ENCODE peak calls at places on chromosomes 7 and 10, in nine cellular contexts. P is adrenal gland, R is H9, C is AG04450, B is lower lobe of right lung, Q is OCI-LY7, X is right atrium auricular region, U is nephron progenitor cell, T is Calu3. K is an unnamed sample.

GRCh38 chr10:1414893-1415292 is 322.4 kb downstream of the ADARB2 start:
- DNase-seq in P (no peak), R (no peak), C (no peak), B (no peak), Q (no peak), X (no peak), U (no peak), T (no peak), K (no peak)

GRCh38 chr10:32985781-32986350 is 27.8 kb upstream of the ITGB1 start:
- DNase-seq in P (no peak), R (no peak), C (no peak), B (no peak), Q (peak; percentile 65), X (no peak), U (no peak), T (no peak), K (no peak)

GRCh38 chr10:68208424-68209042 is 23.4 kb downstream of the ATOH7 start:
- DNase-seq in P (peak; percentile 77), R (peak; percentile 93), C (no peak), B (no peak), Q (peak; percentile 70), X (no peak), U (peak; percentile 55), T (peak; percentile 83), K (peak; percentile 77)

GRCh38 chr10:1180071-1180730 is 124.0 kb downstream of the WDR37 start:
- DNase-seq in P (no peak), R (no peak), C (no peak), B (peak; percentile 26), Q (no peak), X (no peak), U (no peak), T (no peak), K (no peak)

GRCh38 chr7:10707519-10707918 is 266.2 kb upstream of the PHF14 start:
- DNase-seq in P (no peak), R (no peak), C (no peak), B (no peak), Q (peak; percentile 19), X (no peak), U (no peak), T (no peak), K (no peak)

GRCh38 chr10:78588194-78588811 is 480.5 kb upstream of the ZMIZ1 start:
- DNase-seq in P (no peak), R (peak; percentile 11), C (peak; percentile 80), B (no peak), Q (no peak), X (peak; percentile 79), U (no peak), T (no peak), K (no peak)

GRCh38 chr10:110416776-110417732 is 80.7 kb upstream of the DUSP5 start:
- DNase-seq in P (no peak), R (no peak), C (no peak), B (no peak), Q (no peak), X (no peak), U (no peak), T (peak; percentile 65), K (no peak)

GRCh38 chr7:22563115-22563514 is 63.1 kb upstream of the STEAP1B start:
- DNase-seq in P (no peak), R (no peak), C (no peak), B (no peak), Q (peak; percentile 13), X (peak; percentile 59), U (no peak), T (peak; percentile 69), K (no peak)

GRCh38 chr10:53253221-53253620 is 480.6 kb upstream of the MBL2 start:
- DNase-seq in P (no peak), R (no peak), C (no peak), B (no peak), Q (no peak), X (no peak), U (no peak), T (no peak), K (no peak)

GRCh38 chr7:140358771-140359095 is 39.6 kb downstream of the SLC37A3 start:
- DNase-seq in P (peak; percentile 23), R (no peak), C (no peak), B (no peak), Q (no peak), X (no peak), U (no peak), T (no peak), K (no peak)

GRCh38 chr10:46222364-46222935 is 64.3 kb upstream of the ANTXRL start:
- DNase-seq in P (no peak), R (no peak), C (no peak), B (no peak), Q (no peak), X (no peak), U (no peak), T (no peak), K (no peak)

GRCh38 chr7:57423768-57424167 is 26.2 kb upstream of the ZNF716 start:
- DNase-seq in P (no peak), R (no peak), C (no peak), B (no peak), Q (no peak), X (no peak), U (no peak), T (no peak), K (no peak)

GRCh38 chr10:35016009-35016408 is 74.1 kb downstream of the CUL2 start:
- DNase-seq in P (no peak), R (no peak), C (no peak), B (no peak), Q (no peak), X (no peak), U (no peak), T (no peak), K (no peak)

GRCh38 chr10:120945801-120946302 is 94.7 kb downstream of the WDR11 start:
- DNase-seq in P (peak; percentile 77), R (no peak), C (no peak), B (peak; percentile 64), Q (no peak), X (peak; percentile 73), U (no peak), T (peak; percentile 37), K (no peak)

GRCh38 chr7:158325530-158326381 is 261.9 kb downstream of the PTPRN2 start:
- DNase-seq in P (peak; percentile 25), R (peak; percentile 98), C (no peak), B (no peak), Q (no peak), X (peak; percentile 38), U (peak; percentile 81), T (no peak), K (no peak)

DNA sequence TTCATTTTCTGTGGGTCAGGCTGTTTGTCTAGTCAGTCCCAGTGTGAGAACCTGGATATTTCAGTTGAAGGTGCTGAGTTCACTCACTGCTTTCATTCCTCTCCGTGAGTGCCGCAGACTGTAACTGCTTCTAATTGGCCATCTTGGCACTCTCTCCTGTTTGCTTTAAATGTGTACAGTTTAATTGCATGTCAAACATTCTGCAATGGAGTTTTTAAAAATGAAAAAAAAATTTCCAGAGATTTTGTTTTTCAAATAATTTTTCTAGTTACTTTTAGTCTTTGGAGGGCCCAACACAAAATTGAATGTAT is 87.8 kb downstream of the CCSER2 start:
- DNase-seq in P (no peak), R (no peak), C (no peak), B (no peak), Q (no peak), X (no peak), U (no peak), T (no peak), K (no peak)
- TF ChIP-seq CTCF in P (no peak), R (no peak), C (no peak), B (no peak), Q (no peak), X (no peak), U (no peak), T (no peak), K (no peak)

GRCh38 chr7:47792521-47793121 is 155.6 kb downstream of the PKD1L1 start:
- DNase-seq in P (no peak), R (no peak), C (no peak), B (no peak), Q (peak; percentile 14), X (no peak), U (no peak), T (no peak), K (no peak)
- TF ChIP-seq CTCF in P (peak; percentile 46), R (peak; percentile 72), C (peak; percentile 6), B (peak; percentile 45), Q (peak; percentile 71), X (peak; percentile 65), U (no peak), T (no peak), K (peak; percentile 32)

DNA sequence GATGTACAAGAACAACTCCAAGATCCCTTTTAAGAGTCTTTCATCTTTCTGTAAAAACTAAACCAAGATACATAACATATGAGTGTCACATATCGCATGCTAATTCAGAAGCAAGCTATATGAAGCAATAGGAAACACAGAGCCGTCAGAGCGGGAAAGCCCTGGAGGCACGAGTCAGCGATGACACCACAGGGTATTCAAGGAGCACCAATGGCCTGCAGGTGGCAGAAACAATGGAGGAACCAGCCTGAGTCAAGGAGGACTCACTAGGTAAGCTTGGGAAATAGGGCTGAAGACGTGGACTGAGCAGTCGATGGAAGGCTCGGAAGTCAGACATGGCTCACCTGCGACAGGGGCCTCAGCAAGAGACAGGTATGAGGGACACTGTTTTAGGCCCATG is 214.4 kb downstream of the FAM107B start:
- DNase-seq in P (no peak), R (peak; percentile 75), C (no peak), B (peak; percentile 72), Q (peak; percentile 74), X (no peak), U (no peak), T (peak; percentile 77), K (peak; percentile 41)
- TF ChIP-seq CTCF in P (peak; percentile 23), R (peak; percentile 59), C (no peak), B (peak; percentile 17), Q (peak; percentile 68), X (no peak), U (no peak), T (no peak), K (no peak)

GRCh38 chr7:23712368-23713284 is 2.6 kb downstream of the STK31 start:
- DNase-seq in P (no peak), R (no peak), C (peak; percentile 29), B (no peak), Q (peak; percentile 67), X (no peak), U (no peak), T (no peak), K (no peak)

GRCh38 chr7:23713285-23714235 is 3.5 kb downstream of the STK31 start:
- DNase-seq in P (no peak), R (no peak), C (peak; percentile 67), B (no peak), Q (no peak), X (no peak), U (no peak), T (peak; percentile 43), K (no peak)

GRCh38 chr7:23714579-23714978 is 4.6 kb downstream of the STK31 start:
- DNase-seq in P (no peak), R (no peak), C (no peak), B (no peak), Q (no peak), X (no peak), U (no peak), T (no peak), K (no peak)

GRCh38 chr7:23709081-23709746 is 805 bp upstream of the STK31 start:
- DNase-seq in P (no peak), R (no peak), C (no peak), B (no peak), Q (no peak), X (no peak), U (no peak), T (no peak), K (no peak)

DNA sequence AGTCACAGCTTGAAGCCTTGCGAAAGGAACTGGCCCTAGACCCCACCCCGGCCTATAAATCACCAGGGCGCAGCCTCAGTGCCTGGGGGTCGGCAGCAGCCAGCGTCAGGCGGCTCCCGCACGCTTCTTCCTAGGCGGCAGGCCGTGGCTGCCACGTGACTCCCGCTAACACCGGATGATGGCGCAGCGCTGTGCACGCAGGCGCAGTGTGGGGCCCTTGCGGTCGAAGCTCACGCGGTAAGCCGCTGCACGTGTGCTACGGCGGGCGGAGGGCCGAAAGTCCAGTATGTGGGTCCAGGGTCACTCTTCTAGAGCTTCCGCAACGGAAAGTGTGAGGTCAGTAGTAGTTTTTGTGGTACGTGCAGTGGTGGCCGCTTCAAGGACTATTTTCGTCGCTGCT is at the start of gene STK31:
- DNase-seq in P (no peak), R (peak; percentile 45), C (no peak), B (no peak), Q (no peak), X (no peak), U (no peak), T (no peak), K (no peak)
- TF ChIP-seq CTCF in P (no peak), R (no peak), C (no peak), B (no peak), Q (no peak), X (no peak), U (no peak), T (no peak), K (no peak)

K was measured in endothelial cell.